ENCODE peak calls at places on chromosomes 3 and 15, in four cellular contexts. Z, K, I and G are unnamed samples.

GRCh38 chr3:177459397-177459796 is 262.1 kb upstream of the TBL1XR1 start:
- DNase-seq in Z (no peak), K (no peak), I (no peak), G (no peak)

GRCh38 chr15:100202309-100202943 is 139.3 kb downstream of the ADAMTS17 start:
- DNase-seq in Z (no peak), K (peak; percentile 63), I (no peak), G (peak; percentile 7)

GRCh38 chr3:54447427-54447826 is 325.1 kb downstream of the CACNA2D3 start:
- DNase-seq in Z (no peak), K (no peak), I (no peak), G (no peak)

GRCh38 chr15:58260186-58260910 is 122.2 kb downstream of the AQP9 start:
- DNase-seq in Z (no peak), K (no peak), I (no peak), G (no peak)

GRCh38 chr3:133570139-133570936 is 3.1 kb upstream of the CDV3 start:
- DNase-seq in Z (no peak), K (peak; percentile 48), I (no peak), G (no peak)

GRCh38 chr15:55858661-55859060 is 115.7 kb upstream of the PRTG start:
- DNase-seq in Z (no peak), K (no peak), I (no peak), G (no peak)

GRCh38 chr3:74883690-74884089 is 269.2 kb upstream of the CNTN3 start:
- DNase-seq in Z (no peak), K (peak; percentile 27), I (no peak), G (no peak)

GRCh38 chr3:187016639-187017345 is 86.5 kb downstream of the ST6GAL1 start:
- DNase-seq in Z (no peak), K (no peak), I (no peak), G (no peak)

GRCh38 chr3:156826144-156826895 is at the start of gene LEKR1:
- DNase-seq in Z (peak; percentile 33), K (peak; percentile 86), I (peak; percentile 79), G (peak; percentile 95)

GRCh38 chr15:101642361-101642760 is 9.8 kb downstream of the TM2D3 start:
- DNase-seq in Z (no peak), K (no peak), I (no peak), G (no peak)

GRCh38 chr3:4712109-4712508 is 219.0 kb downstream of the ITPR1 start:
- DNase-seq in Z (no peak), K (no peak), I (no peak), G (no peak)

GRCh38 chr15:90031231-90031791 is 30.2 kb downstream of the ZNF710 start:
- DNase-seq in Z (no peak), K (no peak), I (peak; percentile 31), G (no peak)

GRCh38 chr3:14234197-14235002 is 55.8 kb downstream of the LSM3 start:
- DNase-seq in Z (no peak), K (no peak), I (no peak), G (no peak)

GRCh38 chr3:187624588-187624987 is 45.6 kb downstream of the SST start:
- DNase-seq in Z (no peak), K (no peak), I (no peak), G (no peak)

GRCh38 chr3:165545059-165545458 is 292.2 kb downstream of the BCHE start:
- DNase-seq in Z (no peak), K (no peak), I (no peak), G (no peak)

GRCh38 chr15:48560321-48561051 is 85.0 kb downstream of the FBN1 start:
- DNase-seq in Z (no peak), K (no peak), I (no peak), G (no peak)

GRCh38 chr15:49155834-49156627 is 632 bp upstream of the COPS2 start:
- DNase-seq in Z (no peak), K (no peak), I (no peak), G (no peak)

GRCh38 chr15:77974098-77974414 is 103.5 kb downstream of the TBC1D2B start:
- DNase-seq in Z (no peak), K (peak; percentile 75), I (no peak), G (no peak)

GRCh38 chr3:29065211-29065785 is 215.6 kb upstream of the RBMS3 start:
- DNase-seq in Z (peak; percentile 62), K (peak; percentile 81), I (no peak), G (no peak)

GRCh38 chr3:99875573-99875924 is 57.9 kb downstream of the CMSS1 start:
- DNase-seq in Z (no peak), K (no peak), I (no peak), G (no peak)

GRCh38 chr3:192831111-192831644 is 86.5 kb downstream of the MB21D2 start:
- DNase-seq in Z (no peak), K (no peak), I (no peak), G (no peak)

GRCh38 chr3:193857996-193858395 is 265.0 kb downstream of the OPA1 start:
- DNase-seq in Z (no peak), K (peak; percentile 51), I (no peak), G (no peak)

GRCh38 chr15:78049691-78050440 is 27.6 kb downstream of the TBC1D2B start:
- DNase-seq in Z (no peak), K (no peak), I (peak; percentile 62), G (no peak)

GRCh38 chr3:129723558-129724324 is 117.3 kb upstream of the PLXND1 start:
- DNase-seq in Z (no peak), K (peak; percentile 45), I (no peak), G (peak; percentile 32)

GRCh38 chr15:70254186-70254974 is 156.7 kb upstream of the TLE3 start:
- DNase-seq in Z (no peak), K (no peak), I (no peak), G (no peak)

GRCh38 chr3:186742618-186743335 is 25.6 kb downstream of the KNG1 start:
- DNase-seq in Z (no peak), K (no peak), I (no peak), G (no peak)

GRCh38 chr3:111749171-111750170 is 109.6 kb upstream of the PHLDB2 start:
- DNase-seq in Z (no peak), K (no peak), I (no peak), G (no peak)

GRCh38 chr15:56244811-56245576 is 1.3 kb upstream of the RFX7 start:
- DNase-seq in Z (no peak), K (peak; percentile 64), I (peak; percentile 77), G (peak; percentile 86)

GRCh38 chr15:93250905-93251304 is 161.9 kb upstream of the RGMA start:
- DNase-seq in Z (no peak), K (no peak), I (no peak), G (no peak)

GRCh38 chr3:79534732-79535131 is 233.1 kb downstream of the ROBO1 start:
- DNase-seq in Z (no peak), K (no peak), I (no peak), G (no peak)

GRCh38 chr3:74129611-74130010 is 484.8 kb downstream of the CNTN3 start:
- DNase-seq in Z (no peak), K (no peak), I (no peak), G (no peak)

GRCh38 chr3:138019288-138020069 is 9.5 kb downstream of the CLDN18 start:
- DNase-seq in Z (no peak), K (no peak), I (no peak), G (no peak)

GRCh38 chr15:44385344-44385942 is 42.0 kb upstream of the CTDSPL2 start:
- DNase-seq in Z (no peak), K (no peak), I (no peak), G (no peak)

DNA sequence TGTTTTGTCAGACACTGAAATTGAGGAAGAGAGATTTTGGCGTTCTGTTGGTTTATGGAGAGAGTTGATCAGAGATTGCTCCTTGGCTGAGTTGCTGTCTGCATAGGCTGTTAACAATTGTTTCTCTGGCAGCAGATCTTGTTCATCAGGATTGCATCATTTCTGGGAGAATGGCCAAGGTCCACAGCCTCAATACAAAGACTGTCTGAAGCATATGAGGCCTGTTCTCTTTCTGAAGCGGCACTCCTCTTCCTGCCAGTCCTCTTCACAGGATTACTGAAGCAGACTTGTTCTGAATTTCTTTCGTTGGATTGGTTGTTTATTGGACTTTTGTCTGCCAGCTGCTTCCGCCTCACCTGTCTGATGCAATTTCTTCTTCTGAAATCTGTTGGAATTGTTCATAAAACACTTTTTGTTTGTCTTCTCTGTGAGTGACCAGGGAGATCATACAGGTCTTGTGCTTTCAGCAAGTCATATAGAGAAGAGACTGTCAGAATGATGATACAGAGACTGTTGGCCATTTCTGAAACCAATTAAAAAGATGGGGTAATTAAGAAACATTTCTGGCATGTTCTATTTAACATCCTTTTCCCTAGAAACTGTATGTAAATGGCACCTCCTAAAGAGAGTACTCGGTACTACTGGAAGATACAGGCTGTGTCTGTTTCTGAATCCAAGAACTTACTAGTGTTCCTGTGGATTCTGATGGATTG is 25.5 kb downstream of the SETD5 start:
- DNase-seq in Z (peak; percentile 14), K (peak; percentile 91), I (peak; percentile 28), G (peak; percentile 54)
- H3K4me3 ChIP-seq in Z (peak overlapping the region; percentile 26), K (no peak overlapping the region), I (no peak overlapping the region), G (no peak overlapping the region)

GRCh38 chr3:149770246-149770645 is 18.0 kb upstream of the COMMD2 start:
- DNase-seq in Z (no peak), K (no peak), I (no peak), G (no peak)
- TF ChIP-seq CTCF in Z (no peak), K (no peak), I (no peak), G (no peak)

GRCh38 chr3:146160964-146161724 is at the start of gene PLOD2:
- DNase-seq in Z (peak; percentile 16), K (peak; percentile 89), I (no peak), G (peak; percentile 89)

GRCh38 chr3:146159037-146159436 is 1.9 kb downstream of the PLOD2 start:
- DNase-seq in Z (no peak), K (no peak), I (no peak), G (no peak)

GRCh38 chr3:146161725-146162047 is 702 bp upstream of the PLOD2 start:
- DNase-seq in Z (no peak), K (peak; percentile 45), I (no peak), G (no peak)

GRCh38 chr3:146160233-146160963 is 586 bp downstream of the PLOD2 start:
- DNase-seq in Z (peak; percentile 33), K (peak; percentile 82), I (no peak), G (peak; percentile 66)

DNA sequence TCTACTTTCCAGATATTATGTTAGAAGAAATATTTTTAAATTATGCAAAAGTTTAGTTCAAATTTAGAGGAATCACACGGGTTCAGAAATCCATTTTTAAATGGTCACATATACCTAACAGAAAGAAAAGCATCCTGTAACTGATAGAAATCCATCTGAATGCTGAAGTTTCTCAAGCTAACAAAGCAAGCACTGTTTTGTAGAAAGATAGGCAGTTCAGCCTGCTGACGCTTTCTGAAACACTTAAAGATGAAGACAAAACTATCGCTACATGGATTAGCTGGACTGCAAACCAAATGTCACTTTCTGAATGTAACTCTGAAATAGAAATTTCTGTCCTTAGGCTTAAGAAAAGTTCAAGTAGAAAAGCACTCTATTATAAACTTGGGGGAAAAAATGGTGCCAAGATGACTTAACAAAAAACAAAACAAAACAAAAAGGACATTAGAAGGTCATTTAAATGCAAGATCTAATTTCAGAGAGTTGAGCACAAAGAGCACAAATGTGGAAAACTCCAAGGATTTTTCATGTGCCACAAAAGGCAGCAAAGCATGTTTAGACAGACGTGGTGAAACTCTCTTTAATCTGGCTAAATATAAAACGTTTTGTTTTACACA is 1.3 kb downstream of the PLOD2 start:
- DNase-seq in Z (no peak), K (no peak), I (no peak), G (no peak)
- H3K4me3 ChIP-seq in Z (peak overlapping the region; percentile 67), K (peak overlapping the region; percentile 68), I (no peak overlapping the region), G (peak overlapping the region; percentile 67)

GRCh38 chr3:76753599-76753998 is 286.3 kb upstream of the ROBO2 start:
- DNase-seq in Z (no peak), K (no peak), I (no peak), G (no peak)
- TF ChIP-seq CTCF in Z (no peak), K (peak; percentile 38), I (peak; percentile 38), G (peak; percentile 58)